ENCODE peak calls at places on chromosomes 16 and 17, in five cellular contexts. L is stomach, C is breast epithelium, T is esophagus muscularis mucosa, E is spleen. S is an unnamed sample.

GRCh38 chr17:20721151-20721550 is 141.6 kb downstream of the CDRT15L2 start:
- DNase-seq in T (no peak), E (no peak), C (no peak), L (no peak), S (no peak)

GRCh38 chr17:37713028-37713431 is 31.8 kb downstream of the HNF1B start:
- DNase-seq in T (no peak), C (no peak), E (no peak), L (peak; percentile 65), S (no peak)

GRCh38 chr17:19365499-19365817 is 2.9 kb upstream of the B9D1 start:
- DNase-seq in L (no peak), C (no peak), E (no peak), T (no peak), S (no peak)

GRCh38 chr17:61309857-61310256 is 89.8 kb upstream of the TBX2 start:
- DNase-seq in L (no peak), T (no peak), E (no peak), C (no peak), S (no peak)

GRCh38 chr17:79207957-79208356 is 133.3 kb downstream of the ENGASE start:
- DNase-seq in E (no peak), T (no peak), C (no peak), L (no peak), S (no peak)

GRCh38 chr17:60559995-60560859 is 34.2 kb upstream of the APPBP2 start:
- DNase-seq in E (no peak), L (peak; percentile 69), C (no peak), T (no peak), S (no peak)

GRCh38 chr17:27455914-27456680 is at the start of gene KSR1:
- DNase-seq in L (peak; percentile 89), T (no peak), C (peak; percentile 72), E (peak; percentile 97), S (peak; percentile 83)

GRCh38 chr17:50954641-50955121 is 88.5 kb upstream of the TOB1 start:
- DNase-seq in E (no peak), C (no peak), T (no peak), L (no peak), S (no peak)

GRCh38 chr17:5700791-5701190 is 116.5 kb upstream of the NLRP1 start:
- DNase-seq in C (no peak), L (no peak), T (no peak), E (no peak), S (no peak)

GRCh38 chr16:86011532-86011931 is 112.6 kb downstream of the IRF8 start:
- DNase-seq in E (no peak), T (no peak), C (peak; percentile 28), L (no peak), S (no peak)

GRCh38 chr17:33506889-33507650 is 214.0 kb upstream of the ASIC2 start:
- DNase-seq in E (no peak), L (no peak), C (no peak), T (no peak), S (no peak)

GRCh38 chr16:85245307-85246172 is 133.3 kb upstream of the CIBAR2 start:
- DNase-seq in E (no peak), C (no peak), L (peak; percentile 44), T (no peak), S (no peak)

GRCh38 chr16:4309833-4310266 is 6.0 kb upstream of the GLIS2 start:
- DNase-seq in C (no peak), E (peak; percentile 89), L (peak; percentile 82), T (no peak), S (no peak)

GRCh38 chr17:82153745-82154375 is 55.8 kb upstream of the FASN start:
- DNase-seq in E (peak; percentile 95), T (peak; percentile 93), L (peak; percentile 88), C (peak; percentile 82), S (peak; percentile 91)

GRCh38 chr17:50177983-50178834 is 12.4 kb downstream of the SGCA start:
- DNase-seq in T (peak; percentile 95), L (peak; percentile 79), E (peak; percentile 91), C (peak; percentile 66), S (no peak)

GRCh38 chr16:31033709-31034492 is 543 bp downstream of the STX4 start:
- DNase-seq in E (peak; percentile 97), C (peak; percentile 89), T (peak; percentile 97), L (peak; percentile 93), S (peak; percentile 95)

GRCh38 chr16:59224426-59224825 is 490.3 kb upstream of the GOT2 start:
- DNase-seq in L (no peak), E (no peak), T (no peak), C (no peak), S (no peak)

GRCh38 chr16:30407794-30408534 is 558 bp downstream of the ZNF771 start:
- DNase-seq in C (no peak), T (no peak), E (no peak), L (no peak), S (no peak)

GRCh38 chr16:77918792-77919707 is 103.3 kb upstream of the CLEC3A start:
- DNase-seq in E (no peak), L (no peak), C (no peak), T (no peak), S (no peak)

GRCh38 chr17:49976163-49976827 is 7.3 kb downstream of the DLX4 start:
- DNase-seq in E (no peak), T (no peak), L (no peak), C (no peak), S (no peak)

GRCh38 chr17:56076980-56077379 is 76.3 kb upstream of the ANKFN1 start:
- DNase-seq in L (no peak), E (no peak), C (no peak), T (no peak), S (no peak)

GRCh38 chr16:16073884-16074781 is 124.7 kb downstream of the ABCC1 start:
- DNase-seq in L (peak; percentile 34), T (no peak), C (no peak), E (no peak), S (no peak)

GRCh38 chr17:61353211-61353610 is 46.4 kb upstream of the TBX2 start:
- DNase-seq in E (peak; percentile 34), T (no peak), L (no peak), C (no peak), S (no peak)

GRCh38 chr16:12293017-12293618 is 316.6 kb downstream of the SNX29 start:
- DNase-seq in L (no peak), E (no peak), T (no peak), C (no peak), S (no peak)

GRCh38 chr17:36001109-36001735 is at the start of gene CCL15:
- DNase-seq in E (no peak), C (no peak), L (no peak), T (no peak), S (no peak)
- H3K27ac ChIP-seq in E (no peak within 1 kb of the TSS), C (no peak within 1 kb of the TSS), L (no peak within 1 kb of the TSS), T (no peak within 1 kb of the TSS), S (no peak within 1 kb of the TSS)

GRCh38 chr16:56914896-56915295 is 17.0 kb upstream of the HERPUD1 start:
- DNase-seq in E (no peak), C (no peak), L (no peak), T (no peak), S (no peak)

GRCh38 chr16:56912746-56913703 is 18.9 kb upstream of the HERPUD1 start:
- DNase-seq in C (no peak), E (no peak), T (no peak), L (no peak), S (no peak)

GRCh38 chr16:56918467-56919012 is 13.4 kb upstream of the HERPUD1 start:
- DNase-seq in L (no peak), T (no peak), C (no peak), E (no peak), S (no peak)

GRCh38 chr16:56916571-56917403 is 15.2 kb upstream of the HERPUD1 start:
- DNase-seq in L (no peak), C (no peak), T (no peak), E (no peak), S (no peak)

DNA sequence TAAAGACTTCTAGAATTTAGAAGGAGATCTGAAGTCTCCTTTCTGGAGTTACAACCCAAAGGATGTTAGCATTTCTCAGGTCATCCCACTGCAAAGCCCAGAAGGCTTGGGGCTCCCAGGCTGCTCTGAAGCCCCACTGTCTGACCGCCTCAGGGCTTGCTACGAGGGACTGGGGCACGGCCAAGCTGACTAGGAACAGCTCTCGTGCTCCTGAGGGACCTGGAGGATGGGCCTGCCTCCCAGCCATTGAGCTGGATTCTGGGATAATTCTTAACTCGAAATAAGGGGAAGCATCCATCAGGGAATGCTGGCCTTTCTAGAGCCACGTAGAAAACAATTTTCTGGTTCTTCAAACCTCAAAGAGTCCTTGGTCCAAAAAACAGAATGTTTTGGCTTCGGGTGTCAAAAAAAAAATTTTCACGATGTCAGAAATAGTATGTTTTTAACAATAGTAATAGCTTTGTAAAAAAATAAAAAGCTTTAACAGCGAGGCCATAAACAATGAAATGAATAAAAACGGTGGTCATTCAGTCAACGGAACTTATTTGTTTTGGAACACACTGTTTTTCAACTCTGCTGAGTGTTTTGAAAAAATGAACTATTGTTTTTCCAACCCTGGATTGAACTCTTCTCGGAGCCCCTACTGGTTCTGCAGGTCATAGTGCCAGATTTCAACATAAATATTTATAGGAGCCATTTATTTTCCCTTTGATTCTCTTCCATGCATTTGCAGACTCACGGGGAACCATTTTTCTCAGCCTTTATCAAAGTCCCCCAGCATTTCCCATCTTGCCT is 16.4 kb upstream of the HERPUD1 start:
- DNase-seq in E (no peak), L (no peak), T (no peak), C (no peak), S (no peak)
- H3K4me1 ChIP-seq in E (peaks cover 84% of the 10 kb centered on the region), L (peaks cover 54% of the 10 kb centered on the region), T (peaks cover 14% of the 10 kb centered on the region), C (no peaks in the 10 kb centered on the region), S (peaks cover 42% of the 10 kb centered on the region)

GRCh38 chr17:39754161-39754957 is 16.6 kb downstream of the GRB7 start:
- DNase-seq in T (peak; percentile 98), C (peak; percentile 80), L (peak; percentile 96), E (peak; percentile 100), S (peak; percentile 92)
- TF ChIP-seq POLR2AphosphoS5 in T (peak; percentile 87), C (peak; percentile 62), L (peak; percentile 79), E (peak; percentile 89), S (no peak)

GRCh38 chr16:28165549-28166046 is 46.2 kb downstream of the XPO6 start:
- DNase-seq in L (no peak), E (no peak), T (no peak), C (no peak), S (no peak)
- H3K27ac ChIP-seq in L (no peak overlapping the region), E (peak overlapping the region; percentile 83), T (no peak overlapping the region), C (no peak overlapping the region), S (no peak overlapping the region)

GRCh38 chr17:58329808-58330543 is 1.4 kb upstream of the TSPOAP1 start:
- DNase-seq in T (no peak), C (no peak), L (no peak), E (no peak), S (no peak)
- H3K4me1 ChIP-seq in T (peaks cover 35% of the 10 kb centered on the region), C (no peaks in the 10 kb centered on the region), L (peaks cover 10% of the 10 kb centered on the region), E (peaks cover 83% of the 10 kb centered on the region), S (peaks cover 15% of the 10 kb centered on the region)

S was measured in suprapubic skin.